ENCODE peak calls at places on chromosome 12, in six cellular contexts. One of them, this sample, is unnamed.

GRCh38 chr12:16096273-16096849 is 181.1 kb downstream of the SLC15A5 start:
- DNase-seq in neural progenitor cell: no peak
- DNase-seq in right atrium auricular region: no peak
- DNase-seq in AG04450: no peak
- DNase-seq in mesothelial cell of epicardium: no peak
- DNase-seq in coronary artery: no peak
- DNase-seq in this sample: no peak

GRCh38 chr12:26347300-26347699 is 151.9 kb downstream of the SSPN start:
- DNase-seq in right atrium auricular region: no peak
- DNase-seq in AG04450: no peak
- DNase-seq in neural progenitor cell: no peak
- DNase-seq in coronary artery: no peak
- DNase-seq in mesothelial cell of epicardium: no peak
- DNase-seq in this sample: no peak

GRCh38 chr12:55681142-55682077 is 26.3 kb downstream of the ITGA7 start:
- DNase-seq in mesothelial cell of epicardium: no peak
- DNase-seq in coronary artery: peak
- DNase-seq in neural progenitor cell: peak
- DNase-seq in AG04450: no peak
- DNase-seq in right atrium auricular region: peak
- DNase-seq in this sample: no peak

GRCh38 chr12:68400231-68400829 is 68.2 kb upstream of the MDM1 start:
- DNase-seq in neural progenitor cell: no peak
- DNase-seq in AG04450: no peak
- DNase-seq in coronary artery: no peak
- DNase-seq in right atrium auricular region: no peak
- DNase-seq in mesothelial cell of epicardium: no peak
- DNase-seq in this sample: no peak

GRCh38 chr12:1962432-1963020 is 41.7 kb downstream of the DCP1B start:
- DNase-seq in AG04450: no peak
- DNase-seq in mesothelial cell of epicardium: no peak
- DNase-seq in right atrium auricular region: no peak
- DNase-seq in neural progenitor cell: no peak
- DNase-seq in coronary artery: no peak
- DNase-seq in this sample: no peak

GRCh38 chr12:46432325-46432724 is 59.8 kb upstream of the SLC38A2 start:
- DNase-seq in coronary artery: no peak
- DNase-seq in neural progenitor cell: no peak
- DNase-seq in AG04450: no peak
- DNase-seq in right atrium auricular region: no peak
- DNase-seq in mesothelial cell of epicardium: no peak
- DNase-seq in this sample: no peak

GRCh38 chr12:109861689-109862314 is 18.5 kb downstream of the GLTP start:
- DNase-seq in neural progenitor cell: no peak
- DNase-seq in right atrium auricular region: no peak
- DNase-seq in coronary artery: no peak
- DNase-seq in AG04450: no peak
- DNase-seq in mesothelial cell of epicardium: no peak
- DNase-seq in this sample: no peak

GRCh38 chr12:39003541-39004160 is 98.3 kb upstream of the CPNE8 start:
- DNase-seq in coronary artery: no peak
- DNase-seq in AG04450: no peak
- DNase-seq in mesothelial cell of epicardium: no peak
- DNase-seq in neural progenitor cell: no peak
- DNase-seq in right atrium auricular region: no peak
- DNase-seq in this sample: no peak

GRCh38 chr12:120397827-120398563 is 29.0 kb upstream of the MSI1 start:
- DNase-seq in mesothelial cell of epicardium: no peak
- DNase-seq in right atrium auricular region: no peak
- DNase-seq in coronary artery: no peak
- DNase-seq in AG04450: no peak
- DNase-seq in neural progenitor cell: peak
- DNase-seq in this sample: no peak

GRCh38 chr12:107011519-107011918 is 24.6 kb upstream of the MTERF2 start:
- DNase-seq in AG04450: no peak
- DNase-seq in neural progenitor cell: no peak
- DNase-seq in coronary artery: no peak
- DNase-seq in right atrium auricular region: no peak
- DNase-seq in mesothelial cell of epicardium: no peak
- DNase-seq in this sample: no peak

GRCh38 chr12:107012736-107013425 is 25.9 kb upstream of the MTERF2 start:
- DNase-seq in right atrium auricular region: no peak
- DNase-seq in mesothelial cell of epicardium: no peak
- DNase-seq in neural progenitor cell: no peak
- DNase-seq in AG04450: no peak
- DNase-seq in coronary artery: no peak
- DNase-seq in this sample: no peak

GRCh38 chr12:107017042-107017441 is 30.1 kb upstream of the MTERF2 start:
- DNase-seq in neural progenitor cell: no peak
- DNase-seq in right atrium auricular region: no peak
- DNase-seq in mesothelial cell of epicardium: no peak
- DNase-seq in AG04450: no peak
- DNase-seq in coronary artery: no peak
- DNase-seq in this sample: no peak

GRCh38 chr12:107019546-107019945 is 32.6 kb upstream of the MTERF2 start:
- DNase-seq in coronary artery: no peak
- DNase-seq in neural progenitor cell: no peak
- DNase-seq in mesothelial cell of epicardium: no peak
- DNase-seq in right atrium auricular region: no peak
- DNase-seq in AG04450: no peak
- DNase-seq in this sample: no peak

DNA sequence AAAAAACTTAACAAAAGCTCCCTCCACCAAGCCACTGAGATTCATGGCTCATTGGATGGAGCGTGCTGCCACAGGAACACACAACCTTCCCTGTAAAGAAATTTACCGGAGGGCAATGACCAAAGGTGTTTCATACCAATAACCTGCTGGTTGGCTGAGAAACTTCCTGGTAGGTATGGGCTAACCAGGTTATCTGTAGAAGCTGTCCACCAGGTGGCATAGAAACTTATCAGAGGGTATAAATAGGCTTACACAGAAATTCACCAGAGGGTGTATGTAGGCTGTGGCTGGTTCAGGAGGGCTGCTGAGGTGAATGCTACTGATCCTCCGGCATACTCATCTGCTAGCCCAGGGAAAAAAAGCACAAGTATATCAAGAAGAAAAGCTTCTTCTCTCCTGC is 27.1 kb upstream of the MTERF2 start:
- DNase-seq in neural progenitor cell: no peak
- DNase-seq in mesothelial cell of epicardium: no peak
- DNase-seq in AG04450: no peak
- DNase-seq in coronary artery: no peak
- DNase-seq in right atrium auricular region: no peak
- DNase-seq in this sample: no peak
- TF ChIP-seq CTCF in neural progenitor cell: peak
- TF ChIP-seq CTCF in mesothelial cell of epicardium: no peak
- TF ChIP-seq CTCF in AG04450: no peak
- TF ChIP-seq CTCF in coronary artery: no peak
- TF ChIP-seq CTCF in right atrium auricular region: no peak
- TF ChIP-seq CTCF in this sample: no peak

DNA sequence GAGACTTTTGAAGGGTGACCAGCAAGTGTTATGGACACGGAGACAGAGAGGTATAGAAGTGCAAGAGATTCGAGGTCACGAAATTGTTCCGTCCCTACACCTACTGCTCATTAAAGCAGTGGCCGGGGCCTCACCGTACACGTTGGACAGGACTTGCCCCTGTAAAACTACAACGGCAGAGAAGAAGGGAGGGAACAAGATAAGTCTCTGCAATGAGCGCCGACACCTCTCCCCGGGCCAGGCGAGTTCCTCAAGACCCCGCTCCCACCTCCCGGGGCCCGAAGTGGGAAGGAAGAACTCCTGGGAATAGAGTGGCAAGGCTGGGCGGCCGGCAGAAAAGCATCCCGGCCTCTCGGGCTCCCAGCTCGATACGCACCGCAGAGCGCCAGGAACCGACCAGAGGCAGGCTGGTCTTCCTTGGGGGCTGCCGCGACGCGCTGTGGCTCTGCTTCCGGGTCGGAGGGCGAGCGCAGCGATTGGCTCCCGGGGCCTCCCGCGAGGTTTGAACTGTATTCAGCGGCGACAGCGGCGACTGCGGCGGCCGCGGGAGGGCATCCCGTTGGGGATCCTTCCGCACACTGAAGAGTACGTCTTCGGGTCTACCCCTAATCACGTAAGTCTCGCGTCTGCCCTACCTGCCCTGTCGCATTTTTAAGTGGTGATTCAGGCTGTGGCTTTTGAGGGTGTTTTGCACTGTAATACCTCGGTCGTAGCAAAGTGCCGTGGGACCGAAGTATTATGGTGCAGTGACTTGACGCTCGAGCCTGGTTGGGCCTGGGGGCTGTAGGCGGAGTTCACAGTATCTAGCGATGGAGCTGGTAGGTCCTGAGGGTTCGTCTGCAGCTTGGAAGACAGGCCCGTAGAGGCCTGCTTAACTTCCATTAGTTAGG is at the start of the genes NUP37 and PARPBP:
- DNase-seq in coronary artery: peak
- DNase-seq in right atrium auricular region: peak
- DNase-seq in AG04450: peak
- DNase-seq in neural progenitor cell: peak
- DNase-seq in mesothelial cell of epicardium: peak
- DNase-seq in this sample: peak
- TF ChIP-seq CTCF in coronary artery: no peak
- TF ChIP-seq CTCF in right atrium auricular region: no peak
- TF ChIP-seq CTCF in AG04450: no peak
- TF ChIP-seq CTCF in neural progenitor cell: peak
- TF ChIP-seq CTCF in mesothelial cell of epicardium: no peak
- TF ChIP-seq CTCF in this sample: peak

GRCh38 chr12:75526655-75527511 is 15.5 kb upstream of the KRR1 start:
- DNase-seq in neural progenitor cell: peak
- DNase-seq in mesothelial cell of epicardium: no peak
- DNase-seq in right atrium auricular region: no peak
- DNase-seq in coronary artery: no peak
- DNase-seq in AG04450: peak
- DNase-seq in this sample: peak
- TF ChIP-seq CTCF in neural progenitor cell: peak
- TF ChIP-seq CTCF in mesothelial cell of epicardium: peak
- TF ChIP-seq CTCF in right atrium auricular region: peak
- TF ChIP-seq CTCF in coronary artery: peak
- TF ChIP-seq CTCF in AG04450: peak
- TF ChIP-seq CTCF in this sample: peak

DNA sequence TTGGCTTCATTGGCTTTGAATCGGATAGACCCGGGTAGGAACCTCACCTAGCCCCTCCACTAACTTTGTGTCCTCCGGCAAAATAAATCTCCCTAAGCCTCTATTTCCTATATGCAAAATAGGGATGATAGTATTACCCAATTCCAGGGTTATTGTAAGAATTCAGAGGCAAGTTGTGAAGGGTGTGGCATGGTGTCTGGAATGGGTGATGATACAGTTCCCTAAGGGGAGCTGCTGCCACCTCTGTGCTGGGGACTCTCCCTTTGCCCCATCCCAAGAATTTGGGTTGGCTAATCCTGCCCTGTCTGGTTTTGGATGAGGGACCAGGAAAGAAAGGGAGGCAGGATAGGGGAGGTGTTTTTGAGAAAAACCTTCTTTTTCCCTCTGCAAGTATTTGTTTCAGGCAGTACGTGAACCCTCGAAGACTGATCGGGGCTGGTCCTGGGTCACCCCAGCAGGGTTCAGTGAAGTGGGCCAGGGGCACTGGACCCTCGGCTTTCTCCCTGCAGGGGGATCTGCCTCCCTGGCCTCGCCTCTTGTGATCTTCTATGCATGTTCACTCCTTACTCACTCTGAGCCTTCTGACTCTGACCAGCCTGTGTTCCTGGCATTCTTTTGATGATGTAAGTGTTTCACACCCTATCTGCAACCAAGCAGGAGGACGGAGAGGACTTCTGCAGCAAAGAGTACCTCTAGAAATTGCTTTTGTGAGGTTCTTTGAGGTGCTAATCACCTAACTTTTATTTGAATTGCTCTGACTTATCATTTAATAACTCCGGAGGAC is 60.8 kb downstream of the RASSF3 start:
- DNase-seq in right atrium auricular region: no peak
- DNase-seq in neural progenitor cell: no peak
- DNase-seq in mesothelial cell of epicardium: no peak
- DNase-seq in coronary artery: no peak
- DNase-seq in AG04450: no peak
- DNase-seq in this sample: no peak
- TF ChIP-seq CTCF in right atrium auricular region: no peak
- TF ChIP-seq CTCF in neural progenitor cell: no peak
- TF ChIP-seq CTCF in mesothelial cell of epicardium: no peak
- TF ChIP-seq CTCF in coronary artery: no peak
- TF ChIP-seq CTCF in AG04450: no peak
- TF ChIP-seq CTCF in this sample: no peak

DNA sequence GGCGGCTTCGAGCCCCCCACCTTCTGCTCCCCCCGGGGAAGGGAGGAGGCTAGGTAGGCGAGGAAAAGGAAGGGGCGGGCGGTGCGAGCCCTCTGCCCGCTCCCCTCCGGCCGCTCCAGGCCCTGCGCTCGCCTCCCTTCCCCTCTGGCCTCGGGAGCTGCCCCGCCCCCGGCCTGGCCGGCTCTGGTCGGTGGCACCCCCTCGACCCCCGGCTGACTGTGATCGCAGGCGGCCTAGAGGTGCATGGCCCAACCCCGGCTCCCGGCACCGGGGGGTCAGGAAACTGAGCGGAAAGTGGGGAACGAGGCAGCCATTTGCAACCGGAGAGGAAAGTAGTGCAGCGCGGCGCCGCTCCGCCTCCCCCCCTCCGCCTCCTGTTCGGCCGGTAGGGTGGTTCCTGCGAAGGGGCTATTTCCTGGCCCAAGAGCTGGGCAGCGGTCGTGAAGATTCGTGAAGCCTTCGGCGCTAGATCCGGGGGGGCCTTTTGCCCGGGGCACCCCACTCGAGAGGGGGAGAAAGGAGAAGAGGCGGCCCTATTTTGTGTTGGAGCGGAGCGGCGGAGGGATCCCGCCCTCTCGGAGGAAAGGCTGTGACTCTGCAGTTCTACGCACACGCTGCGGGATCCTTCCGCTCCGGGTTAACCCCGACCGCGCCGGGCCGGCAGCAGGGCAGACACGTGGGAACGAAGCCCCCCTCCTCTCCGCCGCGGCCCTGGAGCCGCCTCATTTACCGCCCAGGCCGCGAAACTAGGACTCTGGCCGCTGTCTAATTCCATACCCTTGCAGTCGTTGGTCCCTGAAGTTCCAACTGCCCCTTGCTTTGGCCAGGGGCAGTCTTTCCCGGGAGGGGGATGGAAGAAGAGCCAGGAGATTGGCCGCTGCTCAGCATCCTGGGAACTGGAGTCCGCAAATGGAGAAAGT is at the start of gene KMT2D:
- DNase-seq in neural progenitor cell: peak
- DNase-seq in right atrium auricular region: peak
- DNase-seq in mesothelial cell of epicardium: peak
- DNase-seq in AG04450: peak
- DNase-seq in coronary artery: peak
- DNase-seq in this sample: peak
- TF ChIP-seq CTCF in neural progenitor cell: peak
- TF ChIP-seq CTCF in right atrium auricular region: no peak
- TF ChIP-seq CTCF in mesothelial cell of epicardium: no peak
- TF ChIP-seq CTCF in AG04450: peak
- TF ChIP-seq CTCF in coronary artery: no peak
- TF ChIP-seq CTCF in this sample: peak